ENCODE peak calls at places on chromosome 4, in four cellular contexts. E is non-pigmented ciliary epithelial cell, W is Daoy, G is ELF-1. M is an unnamed sample.

GRCh38 chr4:124459922-124460301 is 252.6 kb downstream of the ANKRD50 start:
- DNase-seq in E (no peak), G (no peak), W (no peak), M (no peak)

GRCh38 chr4:156344397-156344796 is 390.7 kb upstream of the CTSO start:
- DNase-seq in E (no peak), G (no peak), W (no peak), M (no peak)

GRCh38 chr4:92163348-92163747 is 140.4 kb upstream of the GRID2 start:
- DNase-seq in G (no peak), W (no peak), E (no peak), M (no peak)

GRCh38 chr4:158322119-158322518 is 111.8 kb downstream of the TMEM144 start:
- DNase-seq in G (no peak), E (no peak), W (no peak), M (no peak)

GRCh38 chr4:83617371-83618021 is 81.6 kb downstream of the GPAT3 start:
- DNase-seq in W (no peak), G (no peak), E (no peak), M (no peak)

GRCh38 chr4:31702291-31702690 is 982.1 kb downstream of the PCDH7 start:
- DNase-seq in W (no peak), E (no peak), G (no peak), M (no peak)

GRCh38 chr4:124262211-124263179 is 450.0 kb downstream of the ANKRD50 start:
- DNase-seq in E (peak; percentile 75), W (peak; percentile 46), G (peak; percentile 36), M (peak; percentile 1)

GRCh38 chr4:38831653-38832052 is 25.0 kb downstream of the TLR6 start:
- DNase-seq in W (no peak), G (no peak), E (no peak), M (no peak)

GRCh38 chr4:112514449-112515277 is 1.3 kb downstream of the NEUROG2 start:
- DNase-seq in G (peak; percentile 30), E (no peak), W (no peak), M (no peak)

GRCh38 chr4:177769155-177769554 is 326.9 kb upstream of the AGA start:
- DNase-seq in W (no peak), E (no peak), G (no peak), M (no peak)

GRCh38 chr4:167100120-167100519 is 134.2 kb downstream of the SPOCK3 start:
- DNase-seq in W (peak; percentile 29), G (no peak), E (peak; percentile 24), M (no peak)

GRCh38 chr4:139682309-139683210 is 16.9 kb downstream of the MGST2 start:
- DNase-seq in G (no peak), W (no peak), E (no peak), M (no peak)

GRCh38 chr4:86595426-86595805 is 1.3 kb downstream of the PTPN13 start:
- DNase-seq in W (peak; percentile 25), G (peak; percentile 32), E (no peak), M (no peak)

GRCh38 chr4:74054483-74055032 is 16.1 kb upstream of the CXCL3 start:
- DNase-seq in G (no peak), E (no peak), W (no peak), M (no peak)

GRCh38 chr4:140135529-140136021 is 18.4 kb downstream of the MAML3 start:
- DNase-seq in E (no peak), W (peak; percentile 18), G (no peak), M (no peak)

GRCh38 chr4:58776627-58777026 is 1666.4 kb upstream of the IGFBP7 start:
- DNase-seq in E (peak; percentile 30), W (no peak), G (no peak), M (no peak)

GRCh38 chr4:41157009-41157408 is 57.3 kb downstream of the APBB2 start:
- DNase-seq in G (no peak), E (no peak), W (no peak), M (no peak)

GRCh38 chr4:80740375-80740774 is 290.1 kb upstream of the BMP3 start:
- DNase-seq in W (no peak), E (no peak), G (no peak), M (no peak)

M was measured in GOT3.